ENCODE peak calls at places on chromosomes 5 and 9, in seven cellular contexts. E, J, U, R, I, A and C are unnamed samples.

GRCh38 chr9:21677834-21678233 is 124.6 kb upstream of the MTAP start:
- DNase-seq in E (no peak), J (peak; percentile 4), U (peak; percentile 53), R (peak; percentile 94), I (no peak), A (no peak), C (no peak)

GRCh38 chr5:126594077-126594476 is 942 bp downstream of the ALDH7A1 start:
- DNase-seq in E (no peak), J (peak; percentile 93), U (peak; percentile 21), R (peak; percentile 17), I (no peak), A (no peak), C (peak; percentile 51)

GRCh38 chr9:135349212-135349962 is 130.2 kb upstream of the PPP1R26 start:
- DNase-seq in E (no peak), J (no peak), U (no peak), R (no peak), I (no peak), A (no peak), C (no peak)

GRCh38 chr9:70493046-70493445 is 78.6 kb upstream of the KLF9 start:
- DNase-seq in E (no peak), J (no peak), U (no peak), R (no peak), I (no peak), A (no peak), C (no peak)

GRCh38 chr5:140114341-140115185 is 654 bp downstream of the PURA start:
- DNase-seq in E (peak; percentile 48), J (peak; percentile 67), U (peak; percentile 83), R (peak; percentile 55), I (no peak), A (peak; percentile 65), C (peak; percentile 66)

GRCh38 chr9:15755660-15756059 is 202.8 kb downstream of the CCDC171 start:
- DNase-seq in E (no peak), J (no peak), U (peak; percentile 58), R (peak; percentile 4), I (no peak), A (no peak), C (no peak)

GRCh38 chr5:66406761-66407289 is 189.4 kb upstream of the MAST4 start:
- DNase-seq in E (no peak), J (no peak), U (no peak), R (no peak), I (no peak), A (no peak), C (peak; percentile 26)

GRCh38 chr5:146368137-146368536 is 29.5 kb downstream of the POU4F3 start:
- DNase-seq in E (no peak), J (peak; percentile 18), U (no peak), R (no peak), I (no peak), A (no peak), C (no peak)

GRCh38 chr9:89629096-89629976 is 24.5 kb downstream of the GADD45G start:
- DNase-seq in E (no peak), J (no peak), U (no peak), R (no peak), I (no peak), A (no peak), C (no peak)

GRCh38 chr9:92781902-92782301 is 17.3 kb upstream of the BICD2 start:
- DNase-seq in E (no peak), J (no peak), U (no peak), R (no peak), I (no peak), A (no peak), C (peak; percentile 32)

GRCh38 chr9:84667571-84668203 is 1.8 kb upstream of the NTRK2 start:
- DNase-seq in E (peak; percentile 21), J (peak; percentile 51), U (peak; percentile 40), R (peak; percentile 12), I (no peak), A (peak; percentile 50), C (peak; percentile 51)

GRCh38 chr5:38455797-38456330 is 100.6 kb downstream of the LIFR start:
- DNase-seq in E (no peak), J (no peak), U (no peak), R (no peak), I (no peak), A (no peak), C (no peak)

GRCh38 chr5:179793470-179794139 is at the start of gene LTC4S:
- DNase-seq in E (no peak), J (no peak), U (no peak), R (peak; percentile 27), I (no peak), A (peak; percentile 27), C (no peak)

GRCh38 chr5:137858954-137859353 is 8.7 kb upstream of the MYOT start:
- DNase-seq in E (no peak), J (no peak), U (no peak), R (no peak), I (no peak), A (no peak), C (no peak)

GRCh38 chr5:177103523-177104253 is 17.0 kb downstream of the FGFR4 start:
- DNase-seq in E (no peak), J (no peak), U (peak; percentile 55), R (peak; percentile 73), I (no peak), A (no peak), C (no peak)

GRCh38 chr9:111298111-111298510 is 31.9 kb downstream of the OR2K2 start:
- DNase-seq in E (no peak), J (no peak), U (no peak), R (no peak), I (no peak), A (no peak), C (no peak)

GRCh38 chr9:83633260-83633659 is 10.3 kb downstream of the IDNK start:
- DNase-seq in E (no peak), J (peak; percentile 46), U (no peak), R (no peak), I (no peak), A (no peak), C (peak; percentile 47)

GRCh38 chr9:137313956-137314560 is 12.0 kb upstream of the NRARP start:
- DNase-seq in E (no peak), J (no peak), U (no peak), R (no peak), I (no peak), A (peak; percentile 31), C (no peak)

GRCh38 chr5:16859346-16859745 is 76.7 kb downstream of the MYO10 start:
- DNase-seq in E (no peak), J (no peak), U (no peak), R (no peak), I (no peak), A (no peak), C (no peak)

GRCh38 chr9:128610889-128611288 is 45.8 kb downstream of the DYNC2I2 start:
- DNase-seq in E (no peak), J (no peak), U (no peak), R (no peak), I (no peak), A (no peak), C (no peak)
- H2BK5ac ChIP-seq in E (no peak overlapping the region), J (no peak overlapping the region), U (no peak overlapping the region), R (no peak overlapping the region), I (no peak overlapping the region), A (no peak overlapping the region), C (no peak overlapping the region)

GRCh38 chr5:5933651-5934050 is 444.7 kb downstream of the MED10 start:
- DNase-seq in E (no peak), J (no peak), U (no peak), R (no peak), I (no peak), A (peak; percentile 50), C (peak; percentile 37)
- H2BK5ac ChIP-seq in E (no peak overlapping the region), J (no peak overlapping the region), U (no peak overlapping the region), R (no peak overlapping the region), I (no peak overlapping the region), A (no peak overlapping the region), C (no peak overlapping the region)

DNA sequence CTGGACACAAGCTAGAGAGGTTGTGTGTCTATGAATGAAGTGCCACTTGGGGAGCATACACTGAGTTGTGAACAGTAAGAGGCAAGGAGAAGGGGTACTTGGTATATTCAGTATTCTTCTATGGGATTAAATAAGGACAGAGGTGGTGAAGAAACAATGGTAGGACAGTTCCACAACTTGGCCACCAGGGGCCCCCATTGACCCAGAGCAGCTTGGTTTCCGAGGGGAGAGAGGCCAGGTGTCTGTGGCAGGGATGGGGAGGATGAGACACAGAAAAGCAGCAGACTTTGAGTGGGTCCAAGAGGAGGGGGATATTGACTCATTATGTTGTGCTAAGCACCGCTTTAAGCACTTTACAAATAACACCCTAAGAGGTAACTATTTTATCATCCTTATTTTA is 220.6 kb downstream of the MELK start:
- DNase-seq in E (no peak), J (no peak), U (no peak), R (no peak), I (no peak), A (peak; percentile 57), C (peak; percentile 44)
- H2BK5ac ChIP-seq in E (no peak overlapping the region), J (no peak overlapping the region), U (no peak overlapping the region), R (no peak overlapping the region), I (no peak overlapping the region), A (no peak overlapping the region), C (no peak overlapping the region)

DNA sequence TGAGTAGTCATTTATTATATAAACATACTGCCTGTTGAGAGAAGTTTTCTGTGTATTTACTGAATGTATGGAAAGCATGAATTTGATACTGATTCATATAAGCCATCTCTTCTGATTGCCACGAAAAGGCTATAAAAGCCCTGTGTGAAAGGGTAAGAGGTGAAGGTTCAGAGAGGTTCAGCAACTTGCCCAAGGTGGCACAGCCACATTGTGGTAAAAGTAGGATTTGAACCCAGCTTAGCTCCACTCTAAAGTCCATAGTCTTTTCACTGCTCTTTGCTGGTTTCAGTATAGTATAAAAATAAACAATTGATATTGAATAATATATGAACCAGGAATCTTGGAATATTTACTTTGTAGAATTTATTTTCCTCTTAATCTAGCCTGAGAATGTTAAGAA is 71.3 kb downstream of the VCAN start:
- DNase-seq in E (no peak), J (no peak), U (no peak), R (no peak), I (no peak), A (no peak), C (no peak)
- H2BK5ac ChIP-seq in E (no peak overlapping the region), J (no peak overlapping the region), U (no peak overlapping the region), R (no peak overlapping the region), I (no peak overlapping the region), A (no peak overlapping the region), C (no peak overlapping the region)

GRCh38 chr5:132076983-132077382 is 3.4 kb downstream of the CSF2 start:
- DNase-seq in E (no peak), J (no peak), U (no peak), R (no peak), I (no peak), A (no peak), C (no peak)
- H2BK5ac ChIP-seq in E (no peak overlapping the region), J (no peak overlapping the region), U (no peak overlapping the region), R (no peak overlapping the region), I (no peak overlapping the region), A (no peak overlapping the region), C (no peak overlapping the region)

DNA sequence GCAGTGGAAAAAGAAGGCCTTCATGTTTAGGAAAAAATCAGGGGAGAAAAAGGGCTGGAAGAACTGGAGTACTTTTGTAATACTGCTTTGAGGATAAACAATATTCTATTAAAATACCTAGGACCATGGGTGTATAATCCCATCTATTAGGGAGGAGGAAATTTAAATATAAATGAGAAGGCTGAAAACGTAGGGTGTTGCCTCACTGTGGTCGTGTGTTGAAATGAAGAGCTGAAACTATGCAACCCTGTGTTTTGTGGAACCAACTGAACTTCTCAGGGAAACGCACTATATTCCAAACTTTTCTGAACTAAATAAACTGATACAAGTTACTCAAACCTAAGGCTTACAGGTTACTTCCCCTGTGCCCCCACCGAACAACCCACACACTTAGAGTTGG is 4.6 kb upstream of the CNTLN start:
- DNase-seq in E (no peak), J (no peak), U (no peak), R (no peak), I (no peak), A (no peak), C (no peak)
- H2BK5ac ChIP-seq in E (no peak overlapping the region), J (no peak overlapping the region), U (no peak overlapping the region), R (no peak overlapping the region), I (no peak overlapping the region), A (no peak overlapping the region), C (no peak overlapping the region)